ENCODE peak calls at places on chromosomes 13 and 19, in six cellular contexts. V is nephron progenitor cell, E is lower leg skin, L is suprapubic skin, H is stomach, S is omental fat pad. D is an unnamed sample.

GRCh38 chr19:50191270-50191669 is 12.2 kb upstream of the MYH14 start:
- DNase-seq in V (no peak), E (no peak), L (no peak), H (no peak), S (no peak), D (no peak)

GRCh38 chr19:19033176-19033425 is 216 bp downstream of the SUGP2 start:
- DNase-seq in V (no peak), E (no peak), L (no peak), H (peak), S (no peak), D (no peak)

GRCh38 chr19:53785196-53785889 is 38.8 kb downstream of the NLRP12 start:
- DNase-seq in V (no peak), E (no peak), L (no peak), H (no peak), S (no peak), D (no peak)

GRCh38 chr13:39952244-39953233 is 297.1 kb downstream of the COG6 start:
- DNase-seq in V (no peak), E (no peak), L (no peak), H (no peak), S (no peak), D (no peak)

GRCh38 chr19:44356383-44357111 is at the start of gene ZNF112:
- DNase-seq in V (peak), E (peak), L (peak), H (peak), S (peak), D (peak)

GRCh38 chr13:23674795-23675640 is 104.8 kb downstream of the TNFRSF19 start:
- DNase-seq in V (no peak), E (no peak), L (no peak), H (no peak), S (no peak), D (peak)

GRCh38 chr13:20566424-20566916 is 487 bp upstream of the IFT88 start:
- DNase-seq in V (no peak), E (peak), L (no peak), H (no peak), S (peak), D (no peak)

GRCh38 chr19:51441410-51442390 is 16.6 kb downstream of the SIGLEC8 start:
- DNase-seq in V (no peak), E (peak), L (no peak), H (peak), S (no peak), D (no peak)

GRCh38 chr13:108858676-108859075 is 229.3 kb downstream of the MYO16 start:
- DNase-seq in V (no peak), E (no peak), L (no peak), H (no peak), S (no peak), D (no peak)

GRCh38 chr13:26112843-26113242 is 61.0 kb upstream of the SHISA2 start:
- DNase-seq in V (no peak), E (no peak), L (no peak), H (no peak), S (no peak), D (peak)
- TF ChIP-seq CTCF in V (peak), E (no peak), L (no peak), H (no peak), S (no peak), D (peak)

GRCh38 chr13:53200498-53201453 is 172.2 kb downstream of the OLFM4 start:
- DNase-seq in V (peak), E (no peak), L (peak), H (peak), S (no peak), D (peak)
- TF ChIP-seq CTCF in V (peak), E (no peak), L (peak), H (no peak), S (no peak), D (peak)

DNA sequence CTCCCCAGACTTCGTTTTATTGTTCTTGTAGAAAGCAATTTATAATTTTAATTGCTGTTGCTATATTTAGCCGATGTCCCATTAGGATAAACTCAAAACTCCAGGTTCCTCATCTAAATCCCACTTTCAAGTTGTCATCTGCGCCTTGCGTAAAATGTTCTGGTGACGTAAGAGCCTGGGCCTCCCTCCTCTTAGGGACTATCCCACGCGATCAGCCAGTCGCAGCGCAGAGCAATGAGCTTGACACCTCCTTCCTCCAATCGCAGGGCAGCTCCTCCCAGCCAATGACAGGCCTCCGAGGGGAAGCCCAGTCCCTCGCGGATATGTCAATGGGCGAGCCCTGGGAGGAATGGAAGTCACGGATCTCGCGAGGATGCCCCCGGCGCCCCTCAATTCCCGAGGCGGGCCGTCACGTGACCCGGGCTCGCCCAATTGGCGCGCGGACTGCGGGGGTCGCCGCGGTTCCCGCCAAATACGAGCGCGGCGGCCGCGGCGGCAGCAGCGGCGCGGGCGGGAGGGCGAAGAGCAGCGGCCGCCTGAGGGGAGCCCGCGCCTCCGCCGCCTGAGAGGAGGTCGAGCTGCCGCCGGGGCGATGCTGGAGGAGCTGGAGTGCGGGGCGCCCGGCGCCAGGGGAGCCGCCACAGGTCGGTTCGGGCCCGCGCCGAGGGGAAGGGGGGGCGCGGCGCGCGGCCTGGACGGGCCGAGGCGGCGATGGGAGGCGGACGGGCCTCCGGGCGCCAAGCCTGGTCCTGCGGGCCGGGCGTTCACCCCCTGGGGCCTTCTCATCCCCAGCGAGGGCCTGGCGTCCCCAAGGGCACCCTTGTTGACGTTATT is at the start of gene CHAF1A:
- DNase-seq in V (peak), E (peak), L (peak), H (peak), S (peak), D (peak)
- TF ChIP-seq CTCF in V (no peak), E (no peak), L (no peak), H (no peak), S (no peak), D (no peak)

GRCh38 chr19:11288349-11288748 is 7.6 kb upstream of the TSPAN16 start:
- DNase-seq in V (no peak), E (no peak), L (no peak), H (no peak), S (no peak), D (no peak)
- TF ChIP-seq CTCF in V (peak), E (no peak), L (peak), H (peak), S (no peak), D (peak)

GRCh38 chr13:41310963-41311606 is at the start of gene NAA16:
- DNase-seq in V (peak), E (peak), L (peak), H (peak), S (peak), D (peak)
- TF ChIP-seq CTCF in V (no peak), E (no peak), L (no peak), H (no peak), S (no peak), D (no peak)

DNA sequence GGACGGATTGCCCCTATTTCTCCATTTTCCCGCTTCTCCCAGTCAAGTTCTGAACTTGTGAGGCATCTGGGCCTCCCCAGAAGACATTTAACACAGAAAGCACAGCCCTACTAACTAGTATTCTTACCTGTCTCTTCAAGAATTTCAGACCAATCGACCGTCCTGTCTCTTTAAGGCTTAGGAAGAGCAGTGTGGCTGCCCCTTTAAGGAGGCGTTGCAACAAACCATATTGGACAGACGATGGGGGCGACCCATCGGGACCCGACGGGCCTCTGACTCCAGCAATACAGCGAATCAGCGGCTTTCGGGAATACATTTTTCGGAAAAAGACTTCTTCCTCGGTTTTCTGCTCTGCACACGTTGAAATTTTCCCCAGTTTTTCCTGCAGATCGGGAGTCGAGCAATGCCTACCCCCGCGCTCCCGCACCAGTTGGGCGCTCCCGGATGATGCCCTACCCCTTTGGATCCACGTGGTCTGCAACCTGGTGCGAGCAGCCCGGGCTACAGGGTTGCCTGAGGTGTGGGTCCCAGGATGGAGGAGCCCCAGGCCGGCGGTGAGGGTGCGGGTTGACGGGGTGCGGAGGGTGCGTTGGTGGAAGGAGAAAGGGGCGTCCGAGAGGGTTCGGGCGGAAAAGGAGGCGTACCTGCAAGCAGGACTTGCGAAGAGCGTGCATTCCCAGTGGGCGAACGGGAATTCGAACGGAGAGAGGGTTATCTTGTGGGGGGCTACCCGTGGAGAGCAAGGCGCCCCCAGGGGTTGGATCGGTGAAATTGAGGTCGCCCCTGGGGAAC is at the start of gene POLR1G:
- DNase-seq in V (peak), E (peak), L (peak), H (peak), S (no peak), D (peak)
- TF ChIP-seq CTCF in V (no peak), E (no peak), L (no peak), H (no peak), S (peak), D (no peak)

GRCh38 chr13:86741762-86742285 is 929.3 kb upstream of the SLITRK5 start:
- DNase-seq in V (no peak), E (no peak), L (no peak), H (no peak), S (no peak), D (no peak)
- TF ChIP-seq CTCF in V (no peak), E (no peak), L (no peak), H (no peak), S (no peak), D (no peak)

GRCh38 chr13:52669677-52670076 is 17.0 kb downstream of the SUGT1 start:
- DNase-seq in V (no peak), E (no peak), L (no peak), H (no peak), S (no peak), D (no peak)
- TF ChIP-seq CTCF in V (no peak), E (no peak), L (no peak), H (no peak), S (no peak), D (no peak)

GRCh38 chr19:46809534-46810272 is 21.3 kb upstream of the SLC1A5 start:
- DNase-seq in V (no peak), E (no peak), L (no peak), H (no peak), S (no peak), D (no peak)
- TF ChIP-seq CTCF in V (no peak), E (no peak), L (no peak), H (no peak), S (no peak), D (no peak)

DNA sequence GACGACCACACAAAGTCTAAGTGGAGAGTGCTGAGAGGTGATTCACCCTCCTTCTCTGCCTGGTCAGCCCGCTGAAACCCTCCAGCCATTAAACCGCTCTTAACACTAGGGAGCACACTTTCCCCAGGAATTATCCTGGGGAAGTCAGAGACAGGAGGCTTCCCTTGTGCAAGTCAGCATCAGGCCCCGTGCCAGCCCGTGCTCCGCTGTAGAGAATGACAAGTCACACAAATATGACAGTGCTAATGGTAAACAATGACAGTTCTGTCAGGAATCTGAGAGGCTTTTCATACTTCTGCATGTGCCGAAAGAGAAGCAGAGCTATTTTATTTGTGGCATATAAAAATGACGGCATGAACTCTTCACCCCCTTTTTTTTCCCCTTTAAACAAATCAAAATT is 816.9 kb upstream of the SLC10A2 start:
- DNase-seq in V (peak), E (peak), L (peak), H (peak), S (peak), D (peak)
- TF ChIP-seq CTCF in V (peak), E (no peak), L (peak), H (peak), S (no peak), D (peak)